ENCODE peak calls at places on chromosomes 7 and 10, in seven cellular contexts. Z, H, J, G, W, F and P are unnamed samples.

GRCh38 chr10:79396587-79396986 is 48.8 kb downstream of the ZCCHC24 start:
- DNase-seq in Z (no peak), H (no peak), J (no peak), G (no peak), W (no peak), F (no peak), P (no peak)

GRCh38 chr7:106075937-106076336 is 36.2 kb downstream of the SYPL1 start:
- DNase-seq in Z (peak; percentile 79), H (no peak), J (no peak), G (no peak), W (no peak), F (no peak), P (no peak)

GRCh38 chr10:114911052-114911697 is 26.8 kb upstream of the TRUB1 start:
- DNase-seq in Z (no peak), H (no peak), J (no peak), G (no peak), W (no peak), F (no peak), P (no peak)

GRCh38 chr10:70528726-70529362 is 50.3 kb downstream of the PALD1 start:
- DNase-seq in Z (peak; percentile 72), H (no peak), J (peak; percentile 38), G (no peak), W (no peak), F (no peak), P (peak; percentile 42)

GRCh38 chr7:2321020-2321419 is 6.8 kb upstream of the SNX8 start:
- DNase-seq in Z (peak; percentile 24), H (no peak), J (peak; percentile 37), G (no peak), W (no peak), F (no peak), P (no peak)

GRCh38 chr7:44322631-44323363 is 2.6 kb downstream of the CAMK2B start:
- DNase-seq in Z (no peak), H (no peak), J (no peak), G (no peak), W (no peak), F (no peak), P (no peak)

GRCh38 chr10:103168436-103168835 is 24.6 kb downstream of the NT5C2 start:
- DNase-seq in Z (peak; percentile 24), H (no peak), J (no peak), G (no peak), W (no peak), F (no peak), P (peak; percentile 56)

GRCh38 chr10:107081644-107082043 is 82.9 kb downstream of the SORCS1 start:
- DNase-seq in Z (peak; percentile 1), H (no peak), J (no peak), G (no peak), W (no peak), F (no peak), P (no peak)

GRCh38 chr7:48337012-48337621 is 165.9 kb downstream of the ABCA13 start:
- DNase-seq in Z (peak; percentile 49), H (peak; percentile 30), J (no peak), G (no peak), W (no peak), F (no peak), P (peak; percentile 39)

GRCh38 chr10:6044651-6045599 is 17.2 kb downstream of the IL2RA start:
- DNase-seq in Z (no peak), H (no peak), J (no peak), G (no peak), W (no peak), F (no peak), P (no peak)

GRCh38 chr10:91758303-91759146 is 39.7 kb upstream of the TNKS2 start:
- DNase-seq in Z (peak; percentile 63), H (no peak), J (no peak), G (no peak), W (no peak), F (peak; percentile 27), P (peak; percentile 79)

GRCh38 chr7:27184342-27185012 is 555 bp downstream of the HOXA11 start:
- DNase-seq in Z (peak; percentile 45), H (no peak), J (no peak), G (no peak), W (peak; percentile 72), F (no peak), P (no peak)

GRCh38 chr10:86073199-86073977 is 293.2 kb downstream of the GRID1 start:
- DNase-seq in Z (no peak), H (no peak), J (no peak), G (no peak), W (no peak), F (no peak), P (no peak)

GRCh38 chr7:116434820-116435341 is 64.7 kb upstream of the CAV2 start:
- DNase-seq in Z (peak; percentile 53), H (no peak), J (no peak), G (no peak), W (no peak), F (no peak), P (peak; percentile 76)